ENCODE peak calls at places on chromosomes 2 and 18, in eight cellular contexts. E is SJSA1, B is lower lobe of right lung, V is breast epithelium, O is AG04450, L is aorta, M is HAP-1, X is ovary. G is an unnamed sample.

GRCh38 chr18:73118121-73118816 is 250.5 kb upstream of the NETO1 start:
- DNase-seq in M (no peak), L (no peak), X (no peak), E (no peak), B (no peak), V (no peak), O (peak; percentile 32), G (no peak)

GRCh38 chr18:11283531-11284071 is 134.2 kb upstream of the PIEZO2 start:
- DNase-seq in M (no peak), B (no peak), X (no peak), O (no peak), V (no peak), L (no peak), E (no peak), G (no peak)

GRCh38 chr2:241984271-241984655 is 114.7 kb downstream of the RTP5 start:
- DNase-seq in M (no peak), V (no peak), X (no peak), L (no peak), O (no peak), E (peak; percentile 17), B (no peak), G (no peak)

GRCh38 chr2:101625387-101625786 is 72.1 kb upstream of the MAP4K4 start:
- DNase-seq in X (no peak), O (no peak), V (no peak), B (no peak), E (no peak), L (no peak), M (no peak), G (no peak)

GRCh38 chr18:59272971-59273935 is at the start of gene RAX:
- DNase-seq in M (peak; percentile 38), O (no peak), X (no peak), E (no peak), V (no peak), L (no peak), B (no peak), G (no peak)

GRCh38 chr18:76458522-76459311 is 36.3 kb downstream of the ZNF516 start:
- DNase-seq in M (no peak), B (peak; percentile 37), E (no peak), V (peak; percentile 11), O (no peak), L (no peak), X (no peak), G (no peak)

GRCh38 chr2:45867800-45868199 is 216.3 kb downstream of the PRKCE start:
- DNase-seq in V (no peak), E (no peak), O (no peak), B (no peak), M (no peak), X (no peak), L (no peak), G (no peak)

GRCh38 chr18:28208268-28208667 is 31.3 kb upstream of the CDH2 start:
- DNase-seq in E (no peak), L (no peak), M (no peak), O (no peak), V (no peak), B (no peak), X (no peak), G (no peak)

GRCh38 chr2:226079186-226079585 is 679.7 kb downstream of the NYAP2 start:
- DNase-seq in M (no peak), X (no peak), L (no peak), B (no peak), V (no peak), E (no peak), O (no peak), G (no peak)

GRCh38 chr2:10580170-10580539 is 109.6 kb downstream of the NOL10 start:
- DNase-seq in O (no peak), L (no peak), X (no peak), B (no peak), V (no peak), E (no peak), M (no peak), G (no peak)

GRCh38 chr2:212994976-212995375 is 156.4 kb downstream of the IKZF2 start:
- DNase-seq in L (no peak), X (no peak), M (no peak), E (no peak), O (no peak), V (no peak), B (no peak), G (no peak)

GRCh38 chr18:902179-902718 is 2.4 kb upstream of the ADCYAP1 start:
- DNase-seq in E (no peak), X (no peak), M (no peak), V (no peak), L (no peak), B (no peak), O (no peak), G (no peak)

GRCh38 chr2:207975910-207976309 is 49.4 kb downstream of the PLEKHM3 start:
- DNase-seq in V (no peak), M (no peak), O (no peak), L (no peak), X (no peak), E (no peak), B (no peak), G (no peak)

GRCh38 chr2:135651717-135652116 is 89.9 kb upstream of the UBXN4 start:
- DNase-seq in V (no peak), M (no peak), O (no peak), L (no peak), E (no peak), B (no peak), X (no peak), G (no peak)

GRCh38 chr2:146246734-146247523 is 1597.9 kb upstream of the ACVR2A start:
- DNase-seq in M (no peak), X (no peak), B (no peak), E (no peak), V (no peak), O (no peak), L (no peak), G (no peak)

GRCh38 chr2:240442891-240443715 is 7.6 kb downstream of the GPC1 start:
- DNase-seq in V (no peak), E (no peak), O (no peak), X (no peak), B (no peak), L (no peak), M (no peak), G (no peak)

GRCh38 chr2:123993728-123994323 is 31.3 kb upstream of the CNTNAP5 start:
- DNase-seq in M (peak; percentile 14), L (no peak), X (no peak), B (no peak), E (no peak), V (no peak), O (no peak), G (no peak)

GRCh38 chr2:235659767-235660322 is 166.0 kb downstream of the AGAP1 start:
- DNase-seq in L (no peak), V (no peak), O (peak; percentile 66), X (peak; percentile 65), B (no peak), M (no peak), E (peak; percentile 95), G (peak; percentile 30)

GRCh38 chr2:102000813-102001766 is 9.3 kb downstream of the IL1R2 start:
- DNase-seq in M (no peak), L (no peak), V (no peak), B (no peak), X (no peak), O (no peak), E (no peak), G (no peak)

GRCh38 chr2:69997296-69998184 is 36.1 kb upstream of the ASPRV1 start:
- DNase-seq in L (peak; percentile 59), M (no peak), B (peak; percentile 56), V (peak; percentile 66), X (no peak), O (no peak), E (peak; percentile 59), G (no peak)

GRCh38 chr2:27322301-27322765 is 564 bp downstream of the MPV17 start:
- DNase-seq in O (no peak), V (no peak), L (no peak), E (no peak), M (no peak), X (peak; percentile 36), B (peak; percentile 60), G (no peak)

GRCh38 chr2:120899373-120899772 is 163.7 kb downstream of the GLI2 start:
- DNase-seq in O (no peak), E (no peak), X (no peak), V (no peak), M (no peak), B (peak; percentile 39), L (no peak), G (no peak)

GRCh38 chr2:224449212-224450147 is 47.6 kb upstream of the FAM124B start:
- DNase-seq in X (no peak), L (no peak), B (no peak), M (peak; percentile 21), E (no peak), V (no peak), O (no peak), G (no peak)

GRCh38 chr18:45935591-45936335 is 31.4 kb downstream of the EPG5 start:
- DNase-seq in X (no peak), L (no peak), B (no peak), M (no peak), E (no peak), O (peak; percentile 49), V (no peak), G (no peak)

GRCh38 chr2:230472619-230473018 is 56.6 kb downstream of the SP100 start:
- DNase-seq in M (no peak), V (no peak), E (no peak), B (no peak), L (no peak), O (no peak), X (no peak), G (no peak)

GRCh38 chr2:116810645-116811044 is 1003.8 kb upstream of the DDX18 start:
- DNase-seq in L (no peak), X (no peak), O (no peak), V (no peak), E (no peak), B (no peak), M (no peak), G (no peak)

GRCh38 chr2:175203621-175204496 is 22.3 kb upstream of the ATP5MC3 start:
- DNase-seq in E (peak; percentile 52), X (peak; percentile 17), V (no peak), M (peak; percentile 60), L (no peak), B (no peak), O (peak; percentile 24), G (no peak)

GRCh38 chr18:29328932-29329331 is 1152.0 kb upstream of the CDH2 start:
- DNase-seq in O (no peak), X (no peak), V (no peak), L (no peak), B (no peak), M (no peak), E (no peak), G (no peak)
- H3K9me3 ChIP-seq in O (no peaks in the 10 kb centered on the region), X (no peaks in the 10 kb centered on the region), V (peaks cover 3% of the 10 kb centered on the region), L (peaks cover 1% of the 10 kb centered on the region), B (peaks cover 15% of the 10 kb centered on the region), M (peaks cover 3% of the 10 kb centered on the region), E (no peaks in the 10 kb centered on the region), G (no peaks in the 10 kb centered on the region)

GRCh38 chr2:202680512-202680911 is 45.7 kb downstream of the FAM117B start:
- DNase-seq in X (no peak), E (no peak), O (no peak), L (no peak), B (no peak), M (no peak), V (no peak), G (no peak)
- H3K9me3 ChIP-seq in X (peaks cover 4% of the 10 kb centered on the region), E (peaks cover 4% of the 10 kb centered on the region), O (peaks cover 8% of the 10 kb centered on the region), L (peaks cover 2% of the 10 kb centered on the region), B (peaks cover 6% of the 10 kb centered on the region), M (peaks cover 4% of the 10 kb centered on the region), V (no peaks in the 10 kb centered on the region), G (peaks cover 4% of the 10 kb centered on the region)

GRCh38 chr18:21081425-21081824 is 30.2 kb downstream of the ROCK1 start:
- DNase-seq in B (no peak), V (no peak), O (no peak), L (no peak), M (no peak), X (no peak), E (no peak), G (no peak)
- H3K9me3 ChIP-seq in B (no peaks in the 10 kb centered on the region), V (no peaks in the 10 kb centered on the region), O (peaks cover 3% of the 10 kb centered on the region), L (no peaks in the 10 kb centered on the region), M (no peaks in the 10 kb centered on the region), X (no peaks in the 10 kb centered on the region), E (no peaks in the 10 kb centered on the region), G (no peaks in the 10 kb centered on the region)

GRCh38 chr2:6841537-6842287 is 24.0 kb downstream of the CMPK2 start:
- DNase-seq in E (no peak), X (no peak), L (no peak), O (no peak), V (no peak), M (no peak), B (no peak), G (no peak)
- H3K9me3 ChIP-seq in E (peaks cover 12% of the 10 kb centered on the region), X (peaks cover 22% of the 10 kb centered on the region), L (peaks cover 16% of the 10 kb centered on the region), O (peaks cover 17% of the 10 kb centered on the region), V (peaks cover 45% of the 10 kb centered on the region), M (peaks cover 14% of the 10 kb centered on the region), B (peaks cover 55% of the 10 kb centered on the region), G (no peaks in the 10 kb centered on the region)